ENCODE peak calls at places on chromosomes 16 and 17, in eight cellular contexts. Z is EH; U is CD4-positive, CD25-positive, alpha-beta regulatory T cell; Q is anterior cingulate cortex; O is fibroblast of villous mesenchyme; I is NCI-H1105; W is psoas muscle; B is H54. A is an unnamed sample.

GRCh38 chr17:60258313-60258712 is 108.5 kb downstream of the CA4 start:
- DNase-seq in Z (no peak), U (no peak), Q (no peak), O (no peak), I (no peak), W (no peak), B (no peak), A (no peak)

GRCh38 chr17:7354262-7354781 is 634 bp upstream of the TMEM95 start:
- DNase-seq in Z (peak), U (no peak), Q (peak), O (peak), I (peak), W (no peak), B (peak), A (no peak)

GRCh38 chr17:9370464-9370863 is 205.2 kb downstream of the STX8 start:
- DNase-seq in Z (peak), U (no peak), Q (no peak), O (peak), I (peak), W (no peak), B (no peak), A (no peak)

GRCh38 chr17:62824290-62825135 is 16.4 kb upstream of the MARCHF10 start:
- DNase-seq in Z (peak), U (no peak), Q (no peak), O (peak), I (no peak), W (no peak), B (peak), A (no peak)

GRCh38 chr17:31095239-31096105 is 695 bp downstream of the NF1 start:
- DNase-seq in Z (peak), U (peak), Q (peak), O (peak), I (peak), W (peak), B (no peak), A (peak)

GRCh38 chr16:48367443-48368049 is 17.7 kb downstream of the SIAH1 start:
- DNase-seq in Z (no peak), U (no peak), Q (no peak), O (no peak), I (no peak), W (no peak), B (no peak), A (no peak)

GRCh38 chr16:78705694-78706093 is 606.2 kb downstream of the WWOX start:
- DNase-seq in Z (no peak), U (peak), Q (no peak), O (peak), I (no peak), W (no peak), B (no peak), A (peak)

GRCh38 chr17:2084129-2084765 is 29.3 kb downstream of the HIC1 start:
- DNase-seq in Z (peak), U (no peak), Q (no peak), O (peak), I (no peak), W (peak), B (peak), A (no peak)

GRCh38 chr17:66777689-66778225 is 57.2 kb upstream of the CACNG5 start:
- DNase-seq in Z (peak), U (no peak), Q (peak), O (peak), I (no peak), W (no peak), B (no peak), A (no peak)

GRCh38 chr16:81451753-81452680 is 7.4 kb downstream of the CMIP start:
- DNase-seq in Z (no peak), U (peak), Q (peak), O (no peak), I (no peak), W (peak), B (no peak), A (no peak)

GRCh38 chr17:66373079-66373478 is 70.7 kb downstream of the PRKCA start:
- DNase-seq in Z (no peak), U (no peak), Q (no peak), O (no peak), I (no peak), W (no peak), B (no peak), A (no peak)

GRCh38 chr17:43917348-43918025 is 10.2 kb upstream of the MPP2 start:
- DNase-seq in Z (peak), U (peak), Q (peak), O (peak), I (no peak), W (peak), B (no peak), A (no peak)

GRCh38 chr17:36943250-36944220 is 5.2 kb upstream of the AATF start:
- DNase-seq in Z (no peak), U (no peak), Q (no peak), O (no peak), I (no peak), W (no peak), B (no peak), A (no peak)

GRCh38 chr16:31198207-31198882 is 4.2 kb downstream of the PYCARD start:
- DNase-seq in Z (no peak), U (no peak), Q (no peak), O (no peak), I (no peak), W (no peak), B (no peak), A (no peak)

GRCh38 chr16:68358951-68359350 is 48.1 kb downstream of the PRMT7 start:
- DNase-seq in Z (no peak), U (no peak), Q (no peak), O (no peak), I (no peak), W (no peak), B (no peak), A (no peak)

GRCh38 chr16:66446737-66447136 is 19.6 kb downstream of the BEAN1 start:
- DNase-seq in Z (no peak), U (no peak), Q (no peak), O (no peak), I (no peak), W (no peak), B (no peak), A (no peak)

GRCh38 chr16:53036066-53036465 is 16.6 kb downstream of the CHD9NB start:
- DNase-seq in Z (no peak), U (no peak), Q (no peak), O (no peak), I (no peak), W (no peak), B (no peak), A (no peak)